ENCODE peak calls at places on chromosomes 16 and 17, in five cellular contexts. Z, W, P, T and D are unnamed samples.
A peak's percentile ranks its signal among the peaks of the same experiment; 100 is the strongest.

GRCh38 chr17:10633738-10634379 is 23.2 kb downstream of the MYH3 start:
- DNase-seq in P (no peak), W (no peak), Z (no peak), T (no peak), D (no peak)

GRCh38 chr16:57355898-57356414 is 2.6 kb upstream of the CCL22 start:
- DNase-seq in W (no peak), Z (no peak), P (no peak), T (no peak), D (no peak)

GRCh38 chr17:51185763-51186332 is 19.6 kb downstream of the NME2 start:
- DNase-seq in P (peak; percentile 56), Z (no peak), W (no peak), T (no peak), D (no peak)

GRCh38 chr17:6577686-6578263 is 21.4 kb upstream of the PITPNM3 start:
- DNase-seq in T (no peak), W (no peak), P (no peak), Z (no peak), D (no peak)

GRCh38 chr17:60149691-60150582 is at the start of gene CA4:
- DNase-seq in P (peak; percentile 81), W (no peak), Z (no peak), T (peak; percentile 73), D (no peak)

GRCh38 chr17:49359990-49360795 is 1.9 kb downstream of the ZNF652 start:
- DNase-seq in W (no peak), P (no peak), Z (peak; percentile 46), T (peak; percentile 6), D (peak; percentile 41)

GRCh38 chr16:2244926-2245795 is 6.2 kb downstream of the ECI1 start:
- DNase-seq in Z (no peak), W (no peak), P (no peak), T (no peak), D (no peak)

GRCh38 chr16:11297492-11298142 is 16.5 kb upstream of the PRM1 start:
- DNase-seq in T (peak; percentile 53), Z (peak; percentile 82), P (peak; percentile 82), W (peak; percentile 70), D (peak; percentile 77)

GRCh38 chr17:78368854-78369495 is 9.1 kb upstream of the SOCS3 start:
- DNase-seq in Z (no peak), T (no peak), P (peak; percentile 58), W (no peak), D (no peak)

GRCh38 chr17:78369791-78370381 is 8.6 kb upstream of the PGS1 start:
- DNase-seq in Z (no peak), P (peak; percentile 81), T (no peak), W (no peak), D (no peak)

GRCh38 chr16:50910698-50911025 is 168.8 kb downstream of the CYLD start:
- DNase-seq in T (no peak), P (no peak), W (no peak), Z (no peak), D (no peak)

GRCh38 chr16:15961060-15961511 is 11.7 kb downstream of the ABCC1 start:
- DNase-seq in Z (no peak), P (no peak), W (peak; percentile 68), T (no peak), D (no peak)

GRCh38 chr17:22484826-22485225 is 792.5 kb downstream of the KCNJ18 start:
- DNase-seq in P (no peak), Z (no peak), T (no peak), W (no peak), D (no peak)

GRCh38 chr17:33292184-33292980 is 713 bp downstream of the ASIC2 start:
- DNase-seq in Z (no peak), W (peak; percentile 20), T (peak; percentile 79), P (peak; percentile 93), D (peak; percentile 58)

GRCh38 chr16:3501783-3502400 is 1.1 kb downstream of the CLUAP1 start:
- DNase-seq in Z (no peak), P (no peak), W (no peak), T (no peak), D (no peak)

GRCh38 chr16:84144301-84144858 is 597 bp downstream of the HSDL1 start:
- DNase-seq in Z (peak; percentile 59), T (peak; percentile 62), P (peak; percentile 76), W (peak; percentile 5), D (peak; percentile 41)

GRCh38 chr17:71959129-71959528 is 161.7 kb upstream of the SOX9 start:
- DNase-seq in P (no peak), T (peak; percentile 16), W (peak; percentile 8), Z (peak; percentile 23), D (no peak)

GRCh38 chr16:89639385-89639784 is 18.1 kb downstream of the CHMP1A start:
- DNase-seq in Z (no peak), P (no peak), W (no peak), T (no peak), D (no peak)
- H3K9ac ChIP-seq in Z (no peak overlapping the region), P (no peak overlapping the region), W (no peak overlapping the region), T (no peak overlapping the region), D (no peak overlapping the region)

GRCh38 chr17:2172447-2172938 is 117.6 kb downstream of the HIC1 start:
- DNase-seq in T (peak; percentile 27), W (peak; percentile 92), Z (peak; percentile 77), P (no peak), D (no peak)

GRCh38 chr17:2174048-2174447 is 119.1 kb downstream of the HIC1 start:
- DNase-seq in Z (peak; percentile 34), T (no peak), P (no peak), W (peak; percentile 83), D (peak; percentile 92)

GRCh38 chr17:2173005-2173404 is 118.1 kb downstream of the HIC1 start:
- DNase-seq in Z (peak; percentile 85), T (no peak), P (no peak), W (peak; percentile 61), D (peak; percentile 90)

GRCh38 chr17:2170023-2170422 is 115.1 kb downstream of the HIC1 start:
- DNase-seq in W (no peak), T (peak; percentile 48), P (peak; percentile 90), Z (no peak), D (no peak)

GRCh38 chr17:2171725-2172446 is 117.0 kb downstream of the HIC1 start:
- DNase-seq in W (peak; percentile 99), T (no peak), P (no peak), Z (peak; percentile 94), D (peak; percentile 99)
- H3K4me1 ChIP-seq in W (peaks cover 47% of the 10 kb centered on the region), T (no peaks in the 10 kb centered on the region), P (peaks cover 13% of the 10 kb centered on the region), Z (peaks cover 56% of the 10 kb centered on the region), D (peaks cover 23% of the 10 kb centered on the region)

DNA sequence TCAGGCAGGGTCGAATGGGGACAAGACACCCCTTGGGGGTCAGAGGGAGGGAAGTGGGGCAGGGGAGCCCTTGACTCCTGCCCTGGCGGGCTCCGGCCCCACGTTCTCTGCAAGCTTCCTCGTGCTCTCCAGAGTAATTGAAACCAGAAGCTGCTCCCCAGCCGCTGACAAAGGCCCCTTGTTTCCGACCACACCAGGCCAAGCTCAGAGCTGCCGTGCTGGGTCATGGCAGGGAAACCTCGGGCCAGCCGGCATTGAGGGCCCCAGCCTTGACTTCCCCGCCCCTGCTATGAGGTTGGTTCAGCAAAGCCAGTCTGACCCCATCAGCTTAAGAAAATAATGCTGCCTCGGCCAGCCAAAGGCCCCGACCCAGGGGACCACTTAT is 43.3 kb downstream of the TIMM22 start:
- DNase-seq in T (no peak), W (no peak), P (no peak), Z (no peak), D (no peak)
- H3K9ac ChIP-seq in T (no peak overlapping the region), W (no peak overlapping the region), P (no peak overlapping the region), Z (peak overlapping the region; percentile 64), D (peak overlapping the region; percentile 54)

DNA sequence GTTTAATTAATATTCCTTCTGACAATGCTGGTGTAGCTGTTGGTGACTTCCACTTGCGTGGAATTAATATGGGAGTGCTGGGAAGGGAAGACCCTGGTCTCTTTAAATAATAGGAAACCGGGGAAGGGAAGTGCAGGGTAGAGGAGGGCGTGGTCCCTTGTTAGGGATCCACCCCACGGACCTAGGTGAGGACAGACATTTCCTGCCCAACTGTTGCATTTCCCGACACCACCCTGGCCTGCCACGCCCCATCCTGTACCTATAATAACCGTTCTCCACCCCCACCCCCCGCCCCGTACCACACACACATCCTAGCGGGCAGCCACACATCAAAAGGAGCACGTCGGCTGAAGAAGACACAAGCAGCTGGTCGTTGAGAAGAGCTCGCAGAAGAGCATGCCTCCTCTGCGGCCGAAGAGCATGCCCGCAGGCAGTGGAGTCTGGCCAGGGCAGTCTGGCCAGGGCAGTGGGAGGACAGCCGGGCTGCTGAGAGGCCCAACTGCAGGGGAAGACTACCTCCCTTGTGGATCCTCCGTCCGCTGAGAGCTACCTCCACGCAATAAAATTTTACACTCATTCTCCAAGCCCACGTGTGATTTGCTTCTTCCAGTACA is 36.8 kb upstream of the MMD start:
- DNase-seq in T (no peak), W (no peak), P (no peak), Z (no peak), D (no peak)
- H3K4me1 ChIP-seq in T (peaks cover 7% of the 10 kb centered on the region), W (peaks cover 16% of the 10 kb centered on the region), P (no peaks in the 10 kb centered on the region), Z (peaks cover 55% of the 10 kb centered on the region), D (peaks cover 15% of the 10 kb centered on the region)

GRCh38 chr16:82041542-82041941 is 6.5 kb downstream of the HSD17B2 start:
- DNase-seq in T (no peak), W (no peak), Z (no peak), P (no peak), D (no peak)

GRCh38 chr16:82040296-82040695 is 5.2 kb downstream of the HSD17B2 start:
- DNase-seq in Z (no peak), T (no peak), P (no peak), W (no peak), D (no peak)

GRCh38 chr16:82037666-82038065 is 2.6 kb downstream of the HSD17B2 start:
- DNase-seq in T (no peak), P (no peak), Z (peak; percentile 27), W (peak; percentile 53), D (peak; percentile 76)

GRCh38 chr16:82037251-82037650 is 2.2 kb downstream of the HSD17B2 start:
- DNase-seq in W (no peak), P (no peak), T (no peak), Z (no peak), D (no peak)

GRCh38 chr16:82038941-82039340 is 3.9 kb downstream of the HSD17B2 start:
- DNase-seq in T (no peak), W (no peak), Z (no peak), P (no peak), D (no peak)
- H3K9ac ChIP-seq in T (no peak overlapping the region), W (no peak overlapping the region), Z (no peak overlapping the region), P (no peak overlapping the region), D (no peak overlapping the region)

GRCh38 chr16:75249441-75249840 is 2.0 kb downstream of the BCAR1 start:
- DNase-seq in T (no peak), P (no peak), W (no peak), Z (no peak), D (no peak)

GRCh38 chr16:75250089-75250808 is 1.2 kb downstream of the BCAR1 start:
- DNase-seq in Z (peak; percentile 59), T (no peak), W (no peak), P (no peak), D (peak; percentile 50)

GRCh38 chr16:75252049-75252864 is 833 bp upstream of the BCAR1 start:
- DNase-seq in Z (no peak), T (no peak), W (no peak), P (no peak), D (no peak)

GRCh38 chr16:75251280-75252048 is at the start of gene BCAR1:
- DNase-seq in W (peak; percentile 93), T (peak; percentile 97), Z (peak; percentile 94), P (peak; percentile 98), D (peak; percentile 93)

DNA sequence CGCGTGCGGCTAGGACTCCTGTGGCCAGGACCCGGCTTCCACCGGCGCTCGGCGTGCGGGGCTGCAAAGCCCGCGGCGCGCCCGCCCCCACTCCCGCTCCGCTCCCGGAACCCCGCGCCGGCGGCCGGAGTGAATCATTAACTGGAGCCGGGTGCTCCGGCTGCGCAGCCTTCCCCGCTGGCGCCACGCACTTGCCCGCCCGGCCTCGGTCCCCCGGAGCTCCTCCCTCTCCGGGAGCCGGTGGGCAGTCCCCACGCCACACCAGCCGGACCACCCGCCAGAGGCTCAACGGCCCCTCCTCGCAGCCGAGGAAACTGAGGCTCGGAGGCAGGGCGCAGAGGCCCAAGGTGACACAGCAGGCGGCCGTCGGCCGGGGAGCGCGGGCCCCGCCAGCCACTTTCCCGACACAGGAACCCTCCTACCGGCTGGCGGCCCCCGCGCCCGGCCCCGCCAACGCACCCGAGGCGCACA is 580 bp downstream of the BCAR1 start:
- DNase-seq in W (no peak), T (peak; percentile 55), P (peak; percentile 73), Z (peak; percentile 78), D (peak; percentile 46)
- H3K4me1 ChIP-seq in W (peaks cover 76% of the 10 kb centered on the region), T (peaks cover 34% of the 10 kb centered on the region), P (peaks cover 19% of the 10 kb centered on the region), Z (peaks cover 82% of the 10 kb centered on the region), D (peaks cover 79% of the 10 kb centered on the region)